ENCODE peak calls at places on chromosome 17, in four cellular contexts. One of them, this sample, is unnamed.
A peak's percentile ranks its signal among the peaks of the same experiment; 100 is the strongest.

GRCh38 chr17:491086-492014 is 138.7 kb upstream of the RPH3AL start:
- DNase-seq in AG04450: peak; percentile 34
- DNase-seq in heart left ventricle: peak; percentile 48
- DNase-seq in HCT116: no peak
- DNase-seq in this sample: no peak

GRCh38 chr17:2850991-2851390 is 54.8 kb downstream of the RAP1GAP2 start:
- DNase-seq in AG04450: no peak
- DNase-seq in heart left ventricle: no peak
- DNase-seq in HCT116: no peak
- DNase-seq in this sample: no peak

GRCh38 chr17:50903604-50904521 is 37.7 kb upstream of the TOB1 start:
- DNase-seq in AG04450: peak; percentile 45
- DNase-seq in heart left ventricle: no peak
- DNase-seq in HCT116: no peak
- DNase-seq in this sample: no peak

GRCh38 chr17:7440823-7441174 is 1.5 kb downstream of the FGF11 start:
- DNase-seq in AG04450: no peak
- DNase-seq in heart left ventricle: no peak
- DNase-seq in HCT116: no peak
- DNase-seq in this sample: no peak

GRCh38 chr17:7626307-7626706 is 1.3 kb downstream of the SAT2 start:
- DNase-seq in AG04450: no peak
- DNase-seq in heart left ventricle: peak; percentile 20
- DNase-seq in HCT116: no peak
- DNase-seq in this sample: no peak

GRCh38 chr17:3603119-3603869 is 5.9 kb downstream of the TRPV1 start:
- DNase-seq in AG04450: peak; percentile 33
- DNase-seq in heart left ventricle: no peak
- DNase-seq in HCT116: no peak
- DNase-seq in this sample: no peak

GRCh38 chr17:80859004-80859941 is 132.4 kb upstream of the CHMP6 start:
- DNase-seq in AG04450: peak; percentile 85
- DNase-seq in heart left ventricle: peak; percentile 66
- DNase-seq in HCT116: no peak
- DNase-seq in this sample: no peak

GRCh38 chr17:30021708-30022317 is 80.4 kb downstream of the EFCAB5 start:
- DNase-seq in AG04450: peak; percentile 13
- DNase-seq in heart left ventricle: peak; percentile 9
- DNase-seq in HCT116: peak; percentile 37
- DNase-seq in this sample: peak; percentile 59

GRCh38 chr17:82241183-82241925 is 12.5 kb downstream of the SLC16A3 start:
- DNase-seq in AG04450: no peak
- DNase-seq in heart left ventricle: peak; percentile 84
- DNase-seq in HCT116: no peak
- DNase-seq in this sample: no peak

GRCh38 chr17:50511058-50511457 is 2.8 kb downstream of the MYCBPAP start:
- DNase-seq in AG04450: no peak
- DNase-seq in heart left ventricle: no peak
- DNase-seq in HCT116: no peak
- DNase-seq in this sample: no peak

GRCh38 chr17:82878545-82878944 is 38.7 kb upstream of the ZNF750 start:
- DNase-seq in AG04450: no peak
- DNase-seq in heart left ventricle: no peak
- DNase-seq in HCT116: no peak
- DNase-seq in this sample: no peak

GRCh38 chr17:9220466-9221230 is 199.3 kb downstream of the NTN1 start:
- DNase-seq in AG04450: no peak
- DNase-seq in heart left ventricle: no peak
- DNase-seq in HCT116: no peak
- DNase-seq in this sample: no peak

GRCh38 chr17:59400858-59401257 is 69.4 kb downstream of the YPEL2 start:
- DNase-seq in AG04450: no peak
- DNase-seq in heart left ventricle: no peak
- DNase-seq in HCT116: no peak
- DNase-seq in this sample: no peak

GRCh38 chr17:42865638-42866094 is 14.7 kb downstream of the AOC3 start:
- DNase-seq in AG04450: no peak
- DNase-seq in heart left ventricle: no peak
- DNase-seq in HCT116: no peak
- DNase-seq in this sample: no peak

GRCh38 chr17:50863221-50863843 is 2.8 kb downstream of the TOB1 start:
- DNase-seq in AG04450: no peak
- DNase-seq in heart left ventricle: peak; percentile 48
- DNase-seq in HCT116: peak; percentile 36
- DNase-seq in this sample: no peak

GRCh38 chr17:80219777-80220708 is at the start of the genes SGSH and SLC26A11:
- DNase-seq in AG04450: no peak
- DNase-seq in heart left ventricle: peak; percentile 85
- DNase-seq in HCT116: peak; percentile 13
- DNase-seq in this sample: no peak

GRCh38 chr17:68851875-68852274 is 103.3 kb downstream of the ABCA8 start:
- DNase-seq in AG04450: no peak
- DNase-seq in heart left ventricle: no peak
- DNase-seq in HCT116: no peak
- DNase-seq in this sample: no peak

GRCh38 chr17:8954339-8954738 is 11.2 kb downstream of the PIK3R5 start:
- DNase-seq in AG04450: no peak
- DNase-seq in heart left ventricle: peak; percentile 58
- DNase-seq in HCT116: no peak
- DNase-seq in this sample: peak; percentile 71

GRCh38 chr17:29588561-29589411 is 662 bp downstream of the GIT1 start:
- DNase-seq in AG04450: no peak
- DNase-seq in heart left ventricle: no peak
- DNase-seq in HCT116: no peak
- DNase-seq in this sample: no peak

GRCh38 chr17:1145311-1145986 is 34.3 kb downstream of the ABR start:
- DNase-seq in AG04450: no peak
- DNase-seq in heart left ventricle: no peak
- DNase-seq in HCT116: no peak
- DNase-seq in this sample: no peak

GRCh38 chr17:77394540-77395295 is 253.9 kb downstream of the SEC14L1 start:
- DNase-seq in AG04450: no peak
- DNase-seq in heart left ventricle: no peak
- DNase-seq in HCT116: peak; percentile 19
- DNase-seq in this sample: no peak

GRCh38 chr17:1460233-1460632 is 4.2 kb upstream of the CRK start:
- DNase-seq in AG04450: no peak
- DNase-seq in heart left ventricle: peak; percentile 78
- DNase-seq in HCT116: no peak
- DNase-seq in this sample: no peak

GRCh38 chr17:40433551-40434384 is 9.5 kb upstream of the IGFBP4 start:
- DNase-seq in AG04450: no peak
- DNase-seq in heart left ventricle: no peak
- DNase-seq in HCT116: no peak
- DNase-seq in this sample: no peak

GRCh38 chr17:40484973-40485530 is 16.4 kb downstream of the TNS4 start:
- DNase-seq in AG04450: no peak
- DNase-seq in heart left ventricle: no peak
- DNase-seq in HCT116: no peak
- DNase-seq in this sample: no peak

GRCh38 chr17:601462-602303 is 113.0 kb downstream of the VPS53 start:
- DNase-seq in AG04450: peak; percentile 59
- DNase-seq in heart left ventricle: no peak
- DNase-seq in HCT116: no peak
- DNase-seq in this sample: peak; percentile 22

GRCh38 chr17:34177642-34178041 is 77.4 kb upstream of the CCL2 start:
- DNase-seq in AG04450: no peak
- DNase-seq in heart left ventricle: no peak
- DNase-seq in HCT116: no peak
- DNase-seq in this sample: no peak

GRCh38 chr17:39602533-39603303 is 5.0 kb downstream of the NEUROD2 start:
- DNase-seq in AG04450: no peak
- DNase-seq in heart left ventricle: no peak
- DNase-seq in HCT116: no peak
- DNase-seq in this sample: no peak

GRCh38 chr17:40265337-40265736 is 22.3 kb upstream of the CDC6 start:
- DNase-seq in AG04450: no peak
- DNase-seq in heart left ventricle: no peak
- DNase-seq in HCT116: no peak
- DNase-seq in this sample: no peak

GRCh38 chr17:75535871-75536270 is 10.4 kb downstream of the LLGL2 start:
- DNase-seq in AG04450: no peak
- DNase-seq in heart left ventricle: no peak
- DNase-seq in HCT116: no peak
- DNase-seq in this sample: no peak

GRCh38 chr17:27601069-27601974 is 29.7 kb upstream of the LGALS9 start:
- DNase-seq in AG04450: peak; percentile 72
- DNase-seq in heart left ventricle: peak; percentile 74
- DNase-seq in HCT116: peak; percentile 50
- DNase-seq in this sample: peak; percentile 78

GRCh38 chr17:42243493-42243982 is 32.7 kb downstream of the STAT5B start:
- DNase-seq in AG04450: no peak
- DNase-seq in heart left ventricle: no peak
- DNase-seq in HCT116: no peak
- DNase-seq in this sample: no peak

GRCh38 chr17:40363480-40363838 is 1.1 kb downstream of the GJD3 start:
- DNase-seq in AG04450: no peak
- DNase-seq in heart left ventricle: peak; percentile 49
- DNase-seq in HCT116: no peak
- DNase-seq in this sample: no peak

GRCh38 chr17:47618416-47618815 is 31.3 kb upstream of the KPNB1 start:
- DNase-seq in AG04450: no peak
- DNase-seq in heart left ventricle: no peak
- DNase-seq in HCT116: peak; percentile 23
- DNase-seq in this sample: no peak

GRCh38 chr17:33137411-33137810 is 145.8 kb downstream of the SPACA3 start:
- DNase-seq in AG04450: no peak
- DNase-seq in heart left ventricle: no peak
- DNase-seq in HCT116: no peak
- DNase-seq in this sample: no peak

GRCh38 chr17:55532670-55533069 is 21.4 kb upstream of the SMIM36 start:
- DNase-seq in AG04450: no peak
- DNase-seq in heart left ventricle: no peak
- DNase-seq in HCT116: no peak
- DNase-seq in this sample: no peak

GRCh38 chr17:80316431-80316830 is 55.8 kb downstream of the RNF213 start:
- DNase-seq in AG04450: no peak
- DNase-seq in heart left ventricle: no peak
- DNase-seq in HCT116: no peak
- DNase-seq in this sample: no peak

GRCh38 chr17:19305761-19306159 is 56.8 kb downstream of the B9D1 start:
- DNase-seq in AG04450: no peak
- DNase-seq in heart left ventricle: no peak
- DNase-seq in HCT116: no peak
- DNase-seq in this sample: no peak

GRCh38 chr17:49729074-49729473 is 21.3 kb upstream of the SLC35B1 start:
- DNase-seq in AG04450: no peak
- DNase-seq in heart left ventricle: no peak
- DNase-seq in HCT116: no peak
- DNase-seq in this sample: no peak

GRCh38 chr17:37844158-37844976 is 79.8 kb upstream of the TBC1D3K start:
- DNase-seq in AG04450: peak; percentile 15
- DNase-seq in heart left ventricle: peak; percentile 47
- DNase-seq in HCT116: peak; percentile 48
- DNase-seq in this sample: no peak

DNA sequence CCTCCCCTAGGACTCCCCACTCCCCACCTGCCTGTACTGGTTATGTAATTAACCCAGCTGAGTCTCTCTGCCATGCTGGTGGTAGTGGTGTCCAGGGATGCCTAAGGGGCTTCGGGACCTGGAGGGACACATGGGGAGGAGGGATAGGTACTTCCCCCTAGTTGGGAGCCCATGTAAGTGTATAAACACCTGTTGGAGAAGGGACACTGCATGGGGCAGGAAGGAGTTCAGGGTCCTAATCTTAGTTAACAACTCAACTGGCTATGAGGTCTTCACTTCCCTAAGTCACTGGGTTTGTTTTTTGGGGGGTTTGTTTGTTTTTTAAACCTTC is 1.3 kb downstream of the RASL10B start:
- DNase-seq in AG04450: no peak
- DNase-seq in heart left ventricle: no peak
- DNase-seq in HCT116: no peak
- DNase-seq in this sample: no peak
- H3K4me3 ChIP-seq in AG04450: peak overlapping the region; percentile 70
- H3K4me3 ChIP-seq in heart left ventricle: no peak overlapping the region
- H3K4me3 ChIP-seq in HCT116: no peak overlapping the region
- H3K4me3 ChIP-seq in this sample: no peak overlapping the region

GRCh38 chr17:74466111-74466784 is at the start of gene CD300A:
- DNase-seq in AG04450: no peak
- DNase-seq in heart left ventricle: no peak
- DNase-seq in HCT116: no peak
- DNase-seq in this sample: no peak
- H3K4me3 ChIP-seq in AG04450: no peak within 1 kb of the TSS
- H3K4me3 ChIP-seq in heart left ventricle: peak within 1 kb of the TSS; percentile 35
- H3K4me3 ChIP-seq in HCT116: no peak within 1 kb of the TSS
- H3K4me3 ChIP-seq in this sample: no peak within 1 kb of the TSS

DNA sequence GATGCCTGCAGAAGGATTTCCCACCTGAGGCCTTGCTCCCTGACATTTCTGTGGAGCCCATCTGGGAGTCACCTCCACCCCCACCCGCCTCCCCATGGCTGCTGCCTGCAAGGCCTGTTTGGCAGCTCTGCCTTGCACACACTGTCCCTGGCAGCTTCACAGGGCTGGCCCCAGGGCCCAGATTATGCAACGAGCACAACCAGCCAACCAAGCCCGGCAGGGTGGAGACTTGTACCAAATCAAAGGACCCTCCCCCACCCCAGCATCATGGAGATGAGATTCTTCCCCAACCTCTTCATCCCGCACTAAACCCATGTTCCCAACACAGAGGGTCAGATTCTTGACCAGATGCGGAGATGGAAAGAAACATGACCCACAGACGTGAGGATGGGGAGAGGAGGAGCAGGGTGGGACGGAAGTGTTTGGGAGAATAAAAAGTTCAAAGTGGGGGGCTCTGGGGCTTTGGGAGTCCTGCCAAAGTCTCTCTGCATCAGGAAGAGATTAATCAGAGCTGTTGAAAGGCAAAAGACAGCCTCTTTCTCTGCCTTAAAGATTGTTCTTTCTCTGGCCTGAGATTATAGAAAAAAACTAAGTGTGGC is 3.8 kb downstream of the SMARCD2 start:
- DNase-seq in AG04450: no peak
- DNase-seq in heart left ventricle: peak; percentile 82
- DNase-seq in HCT116: no peak
- DNase-seq in this sample: no peak
- H3K4me3 ChIP-seq in AG04450: no peak overlapping the region
- H3K4me3 ChIP-seq in heart left ventricle: no peak overlapping the region
- H3K4me3 ChIP-seq in HCT116: peak overlapping the region; percentile 16
- H3K4me3 ChIP-seq in this sample: no peak overlapping the region

DNA sequence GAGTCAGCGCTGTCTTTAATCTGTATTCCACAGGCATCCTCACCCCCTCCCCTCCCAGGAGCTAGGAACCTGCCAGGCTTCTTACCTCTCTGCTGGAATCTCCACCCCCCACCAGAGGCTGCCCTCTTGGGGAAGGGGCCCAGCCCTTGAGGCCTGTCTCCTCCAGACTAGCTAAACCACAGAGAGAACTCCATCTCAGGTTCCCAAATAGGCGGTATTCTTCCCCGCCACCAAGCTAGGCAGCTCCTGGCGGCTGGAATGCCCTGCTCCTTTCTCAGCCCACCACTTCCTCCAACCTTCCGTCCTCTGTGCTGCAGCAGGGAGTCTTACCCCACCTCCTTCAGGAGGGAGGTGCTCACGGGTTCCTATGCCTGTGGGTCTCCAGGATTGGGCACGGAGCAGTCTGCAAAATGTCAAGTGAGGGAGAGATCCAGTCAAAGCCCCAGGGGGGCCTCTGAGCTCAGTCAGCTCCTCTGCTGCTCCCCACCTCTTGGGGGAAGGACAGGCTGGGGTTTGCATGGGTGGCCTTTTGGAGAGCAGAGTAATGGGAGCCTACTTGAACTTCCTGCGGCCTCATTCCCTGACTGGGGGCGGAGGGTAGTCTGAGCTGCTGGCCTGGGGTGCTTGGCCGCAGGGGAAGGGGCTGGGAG is 55.7 kb downstream of the SREBF1 start:
- DNase-seq in AG04450: peak; percentile 18
- DNase-seq in heart left ventricle: no peak
- DNase-seq in HCT116: no peak
- DNase-seq in this sample: no peak
- H3K4me3 ChIP-seq in AG04450: no peak overlapping the region
- H3K4me3 ChIP-seq in heart left ventricle: peak overlapping the region; percentile 63
- H3K4me3 ChIP-seq in HCT116: no peak overlapping the region
- H3K4me3 ChIP-seq in this sample: no peak overlapping the region

This sample was measured in Jurkat, Clone E6-1.